ENCODE peak calls at places on chromosomes 2 and 18, in four cellular contexts. W is NCI-H1092, V is AG04450, G is dermis blood vessel endothelial cell. E is an unnamed sample.

GRCh38 chr18:45248240-45248903 is 366.9 kb upstream of the SLC14A2 start:
- DNase-seq in W (no peak), V (peak; percentile 43), G (no peak), E (no peak)

GRCh38 chr2:65413106-65413505 is 19.3 kb downstream of the SPRED2 start:
- DNase-seq in W (no peak), V (no peak), G (no peak), E (no peak)

GRCh38 chr2:29323301-29323700 is 208.1 kb downstream of the CLIP4 start:
- DNase-seq in W (no peak), V (no peak), G (no peak), E (no peak)

GRCh38 chr2:31598694-31599093 is 18.0 kb upstream of the SRD5A2 start:
- DNase-seq in W (no peak), V (no peak), G (no peak), E (no peak)

GRCh38 chr18:41226186-41226585 is 728.8 kb upstream of the PIK3C3 start:
- DNase-seq in W (no peak), V (peak; percentile 6), G (no peak), E (peak; percentile 60)

GRCh38 chr2:221389421-221389820 is 182.7 kb downstream of the EPHA4 start:
- DNase-seq in W (no peak), V (no peak), G (no peak), E (no peak)

GRCh38 chr2:120305296-120305695 is 40.6 kb upstream of the INHBB start:
- DNase-seq in W (no peak), V (no peak), G (peak; percentile 41), E (no peak)

GRCh38 chr18:12657048-12657848 is 659 bp downstream of the SPIRE1 start:
- DNase-seq in W (no peak), V (no peak), G (peak; percentile 64), E (no peak)

GRCh38 chr2:109013046-109013445 is 24.0 kb upstream of the EDAR start:
- DNase-seq in W (no peak), V (no peak), G (no peak), E (no peak)

GRCh38 chr2:197307933-197308521 is 2.6 kb downstream of the ANKRD44 start:
- DNase-seq in W (no peak), V (no peak), G (no peak), E (no peak)

GRCh38 chr2:176985871-176986270 is 226.7 kb upstream of the HNRNPA3 start:
- DNase-seq in W (no peak), V (no peak), G (no peak), E (no peak)

GRCh38 chr18:2900742-2901404 is 54.1 kb downstream of the EMILIN2 start:
- DNase-seq in W (no peak), V (no peak), G (no peak), E (no peak)

GRCh38 chr2:65831528-65831927 is 399.1 kb upstream of the SPRED2 start:
- DNase-seq in W (no peak), V (no peak), G (no peak), E (no peak)

GRCh38 chr2:128600606-128601297 is 282.1 kb upstream of the HS6ST1 start:
- DNase-seq in W (no peak), V (no peak), G (no peak), E (no peak)

GRCh38 chr18:3652380-3653262 is 202.6 kb downstream of the TGIF1 start:
- DNase-seq in W (no peak), V (peak; percentile 92), G (peak; percentile 96), E (peak; percentile 92)

GRCh38 chr2:126674075-126674744 is 18.3 kb downstream of the GYPC start:
- DNase-seq in W (no peak), V (no peak), G (no peak), E (no peak)

GRCh38 chr2:9735335-9735734 is 104.5 kb upstream of the YWHAQ start:
- DNase-seq in W (no peak), V (no peak), G (no peak), E (no peak)

GRCh38 chr2:219658447-219658846 is 31.0 kb downstream of the SLC4A3 start:
- DNase-seq in W (no peak), V (no peak), G (no peak), E (no peak)

GRCh38 chr2:64525323-64525625 is 1.1 kb downstream of the AFTPH start:
- DNase-seq in W (no peak), V (no peak), G (peak; percentile 61), E (no peak)

GRCh38 chr2:120878970-120879369 is 143.3 kb downstream of the GLI2 start:
- DNase-seq in W (no peak), V (no peak), G (no peak), E (no peak)

GRCh38 chr2:239087041-239087710 is 239.3 kb downstream of the TWIST2 start:
- DNase-seq in W (no peak), V (no peak), G (peak; percentile 22), E (no peak)

GRCh38 chr2:70923378-70924015 is 12.2 kb upstream of the ATP6V1B1 start:
- DNase-seq in W (no peak), V (no peak), G (peak; percentile 46), E (no peak)

GRCh38 chr18:3402962-3403585 is 46.9 kb upstream of the TGIF1 start:
- DNase-seq in W (no peak), V (no peak), G (no peak), E (no peak)

GRCh38 chr18:55422456-55423185 is 165.4 kb downstream of the TCF4 start:
- DNase-seq in W (no peak), V (no peak), G (peak; percentile 89), E (peak; percentile 40)

GRCh38 chr18:58915006-58915799 is 50.5 kb downstream of the ZNF532 start:
- DNase-seq in W (no peak), V (no peak), G (peak; percentile 16), E (no peak)